ENCODE peak calls at places on chromosomes 4 and X, in four cellular contexts. S, V, R and K are unnamed samples.

GRCh38 chr4:87975466-87975865 is at the start of gene SPP1:
- DNase-seq in S (peak; percentile 78), V (peak; percentile 93), R (no peak), K (peak; percentile 86)

GRCh38 chrX:101595739-101596419 is 21.9 kb downstream of the ARMCX6 start:
- DNase-seq in S (peak; percentile 6), V (peak; percentile 68), R (peak; percentile 26), K (peak; percentile 77)

GRCh38 chr4:140857111-140857510 is 100.9 kb upstream of the TBC1D9 start:
- DNase-seq in S (no peak), V (no peak), R (no peak), K (no peak)

GRCh38 chr4:132513491-132513890 is 635.6 kb upstream of the PCDH10 start:
- DNase-seq in S (no peak), V (no peak), R (no peak), K (no peak)

GRCh38 chr4:159655547-159655946 is 552.7 kb downstream of the RAPGEF2 start:
- DNase-seq in S (no peak), V (no peak), R (no peak), K (no peak)

GRCh38 chr4:1948892-1949436 is 59.8 kb downstream of the NELFA start:
- DNase-seq in S (no peak), V (no peak), R (no peak), K (no peak)

GRCh38 chr4:1368421-1369090 is 21.5 kb downstream of the UVSSA start:
- DNase-seq in S (no peak), V (no peak), R (no peak), K (no peak)

GRCh38 chrX:102684772-102685520 is 27.3 kb upstream of the GPRASP2 start:
- DNase-seq in S (no peak), V (no peak), R (no peak), K (no peak)

GRCh38 chr4:151865327-151865726 is 104.5 kb upstream of the GATB start:
- DNase-seq in S (peak; percentile 43), V (peak; percentile 90), R (no peak), K (peak; percentile 80)

GRCh38 chrX:53445977-53446376 is 11.8 kb upstream of the HSD17B10 start:
- DNase-seq in S (no peak), V (peak; percentile 10), R (no peak), K (peak; percentile 62)